ENCODE peak calls at places on chromosomes 6 and 20, in seven cellular contexts. One of them, this sample, is unnamed.

GRCh38 chr20:51930775-51931174 is 128.5 kb upstream of the SALL4 start:
- DNase-seq in pancreas: no peak
- DNase-seq in CD4-positive, alpha-beta memory T cell: no peak
- DNase-seq in fibroblast of lung: peak; percentile 72
- DNase-seq in aorta: peak; percentile 50
- DNase-seq in GM23248: peak; percentile 77
- DNase-seq in right lobe of liver: no peak
- DNase-seq in this sample: no peak

GRCh38 chr6:36111526-36111925 is 18.8 kb upstream of the MAPK13 start:
- DNase-seq in pancreas: no peak
- DNase-seq in CD4-positive, alpha-beta memory T cell: no peak
- DNase-seq in right lobe of liver: no peak
- DNase-seq in fibroblast of lung: no peak
- DNase-seq in GM23248: no peak
- DNase-seq in aorta: no peak
- DNase-seq in this sample: no peak

GRCh38 chr20:38833857-38834164 is 28.3 kb downstream of the PPP1R16B start:
- DNase-seq in GM23248: no peak
- DNase-seq in fibroblast of lung: no peak
- DNase-seq in CD4-positive, alpha-beta memory T cell: peak; percentile 69
- DNase-seq in right lobe of liver: no peak
- DNase-seq in pancreas: no peak
- DNase-seq in aorta: no peak
- DNase-seq in this sample: no peak

GRCh38 chr6:30349411-30350177 is 4.6 kb downstream of the RPP21 start:
- DNase-seq in GM23248: no peak
- DNase-seq in fibroblast of lung: no peak
- DNase-seq in right lobe of liver: no peak
- DNase-seq in aorta: no peak
- DNase-seq in CD4-positive, alpha-beta memory T cell: no peak
- DNase-seq in pancreas: no peak
- DNase-seq in this sample: no peak

GRCh38 chr6:129331450-129332138 is 378.4 kb downstream of the ARHGAP18 start:
- DNase-seq in CD4-positive, alpha-beta memory T cell: no peak
- DNase-seq in pancreas: no peak
- DNase-seq in right lobe of liver: no peak
- DNase-seq in fibroblast of lung: peak; percentile 40
- DNase-seq in aorta: no peak
- DNase-seq in GM23248: peak; percentile 77
- DNase-seq in this sample: no peak

GRCh38 chr20:5714261-5715041 is 35.8 kb upstream of the SHLD1 start:
- DNase-seq in right lobe of liver: no peak
- DNase-seq in aorta: no peak
- DNase-seq in fibroblast of lung: no peak
- DNase-seq in GM23248: no peak
- DNase-seq in CD4-positive, alpha-beta memory T cell: peak; percentile 90
- DNase-seq in pancreas: no peak
- DNase-seq in this sample: peak; percentile 29

GRCh38 chr6:25698631-25699030 is 46.6 kb downstream of the SCGN start:
- DNase-seq in right lobe of liver: no peak
- DNase-seq in CD4-positive, alpha-beta memory T cell: no peak
- DNase-seq in fibroblast of lung: no peak
- DNase-seq in GM23248: no peak
- DNase-seq in aorta: no peak
- DNase-seq in pancreas: no peak
- DNase-seq in this sample: no peak

GRCh38 chr6:1311400-1312192 is at the start of gene FOXQ1:
- DNase-seq in right lobe of liver: peak; percentile 81
- DNase-seq in CD4-positive, alpha-beta memory T cell: no peak
- DNase-seq in aorta: no peak
- DNase-seq in GM23248: peak; percentile 65
- DNase-seq in pancreas: peak; percentile 79
- DNase-seq in fibroblast of lung: peak; percentile 76
- DNase-seq in this sample: peak; percentile 64

GRCh38 chr6:21941926-21942325 is 348.4 kb downstream of the SOX4 start:
- DNase-seq in right lobe of liver: no peak
- DNase-seq in CD4-positive, alpha-beta memory T cell: no peak
- DNase-seq in aorta: no peak
- DNase-seq in fibroblast of lung: no peak
- DNase-seq in pancreas: no peak
- DNase-seq in GM23248: no peak
- DNase-seq in this sample: no peak

GRCh38 chr6:167662104-167662880 is 164.4 kb upstream of the AFDN start:
- DNase-seq in right lobe of liver: no peak
- DNase-seq in pancreas: no peak
- DNase-seq in GM23248: no peak
- DNase-seq in aorta: peak; percentile 29
- DNase-seq in CD4-positive, alpha-beta memory T cell: no peak
- DNase-seq in fibroblast of lung: no peak
- DNase-seq in this sample: no peak

GRCh38 chr6:36349240-36349639 is 12.6 kb upstream of the BNIP5 start:
- DNase-seq in aorta: no peak
- DNase-seq in GM23248: no peak
- DNase-seq in pancreas: no peak
- DNase-seq in right lobe of liver: no peak
- DNase-seq in fibroblast of lung: no peak
- DNase-seq in CD4-positive, alpha-beta memory T cell: no peak
- DNase-seq in this sample: no peak

GRCh38 chr20:37413354-37413753 is 67.4 kb downstream of the SRC start:
- DNase-seq in aorta: no peak
- DNase-seq in CD4-positive, alpha-beta memory T cell: no peak
- DNase-seq in right lobe of liver: no peak
- DNase-seq in GM23248: no peak
- DNase-seq in fibroblast of lung: no peak
- DNase-seq in pancreas: no peak
- DNase-seq in this sample: no peak

GRCh38 chr20:2652724-2653510 is 485 bp downstream of the NOP56 start:
- DNase-seq in pancreas: no peak
- DNase-seq in CD4-positive, alpha-beta memory T cell: no peak
- DNase-seq in GM23248: peak; percentile 63
- DNase-seq in right lobe of liver: no peak
- DNase-seq in aorta: peak; percentile 63
- DNase-seq in fibroblast of lung: no peak
- DNase-seq in this sample: no peak

GRCh38 chr6:72554761-72555221 is 67.1 kb upstream of the KCNQ5 start:
- DNase-seq in pancreas: no peak
- DNase-seq in fibroblast of lung: no peak
- DNase-seq in GM23248: peak; percentile 70
- DNase-seq in aorta: no peak
- DNase-seq in right lobe of liver: no peak
- DNase-seq in CD4-positive, alpha-beta memory T cell: no peak
- DNase-seq in this sample: no peak

DNA sequence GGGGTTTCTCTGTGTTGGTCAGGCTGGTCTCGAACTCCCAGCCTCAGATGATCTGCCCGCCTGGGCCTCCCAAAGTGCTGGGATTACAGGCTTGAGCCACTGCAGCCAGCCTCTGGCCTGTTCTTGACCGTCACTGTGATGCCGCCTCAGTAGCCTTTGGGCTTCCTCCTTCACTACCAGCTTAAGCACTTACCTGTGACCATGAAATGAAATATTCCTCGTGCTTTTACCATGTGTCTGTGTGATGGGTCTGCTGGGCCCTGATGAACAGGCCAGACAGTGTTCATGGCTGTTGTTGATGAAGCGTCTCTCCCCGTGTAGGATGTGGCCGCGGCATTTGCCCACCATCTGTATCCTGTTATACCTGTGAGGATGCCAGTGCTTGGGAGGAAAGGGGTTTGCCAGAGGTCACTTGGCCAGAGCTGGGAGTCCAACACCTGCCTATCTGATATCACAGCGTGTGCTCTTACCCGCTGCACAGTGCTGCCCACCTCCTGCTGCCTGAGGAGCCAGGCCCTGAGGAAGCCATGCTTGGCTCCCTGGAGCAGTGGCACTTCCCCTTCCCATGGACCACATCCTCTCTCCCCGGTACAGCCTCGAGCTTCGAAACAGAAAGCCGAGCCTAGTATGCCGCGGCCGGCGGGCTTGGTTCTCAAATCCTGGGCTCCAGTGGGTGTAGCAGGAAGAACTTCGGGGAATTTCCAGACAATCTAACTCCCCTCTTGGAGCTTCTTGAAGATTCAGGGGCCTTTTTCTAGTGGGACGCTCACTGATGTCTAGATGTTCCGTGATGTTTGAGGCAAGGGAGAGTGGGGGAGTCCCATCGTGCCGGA is 167.9 kb downstream of the ZDHHC14 start:
- DNase-seq in CD4-positive, alpha-beta memory T cell: no peak
- DNase-seq in GM23248: no peak
- DNase-seq in pancreas: no peak
- DNase-seq in right lobe of liver: peak; percentile 31
- DNase-seq in aorta: peak; percentile 69
- DNase-seq in fibroblast of lung: no peak
- DNase-seq in this sample: no peak
- H3K4me1 ChIP-seq in CD4-positive, alpha-beta memory T cell: peaks cover 19% of the 10 kb centered on the region
- H3K4me1 ChIP-seq in GM23248: no peaks in the 10 kb centered on the region
- H3K4me1 ChIP-seq in pancreas: no peaks in the 10 kb centered on the region
- H3K4me1 ChIP-seq in right lobe of liver: no peaks in the 10 kb centered on the region
- H3K4me1 ChIP-seq in aorta: no peaks in the 10 kb centered on the region
- H3K4me1 ChIP-seq in fibroblast of lung: no peaks in the 10 kb centered on the region
- H3K4me1 ChIP-seq in this sample: peaks cover 16% of the 10 kb centered on the region

DNA sequence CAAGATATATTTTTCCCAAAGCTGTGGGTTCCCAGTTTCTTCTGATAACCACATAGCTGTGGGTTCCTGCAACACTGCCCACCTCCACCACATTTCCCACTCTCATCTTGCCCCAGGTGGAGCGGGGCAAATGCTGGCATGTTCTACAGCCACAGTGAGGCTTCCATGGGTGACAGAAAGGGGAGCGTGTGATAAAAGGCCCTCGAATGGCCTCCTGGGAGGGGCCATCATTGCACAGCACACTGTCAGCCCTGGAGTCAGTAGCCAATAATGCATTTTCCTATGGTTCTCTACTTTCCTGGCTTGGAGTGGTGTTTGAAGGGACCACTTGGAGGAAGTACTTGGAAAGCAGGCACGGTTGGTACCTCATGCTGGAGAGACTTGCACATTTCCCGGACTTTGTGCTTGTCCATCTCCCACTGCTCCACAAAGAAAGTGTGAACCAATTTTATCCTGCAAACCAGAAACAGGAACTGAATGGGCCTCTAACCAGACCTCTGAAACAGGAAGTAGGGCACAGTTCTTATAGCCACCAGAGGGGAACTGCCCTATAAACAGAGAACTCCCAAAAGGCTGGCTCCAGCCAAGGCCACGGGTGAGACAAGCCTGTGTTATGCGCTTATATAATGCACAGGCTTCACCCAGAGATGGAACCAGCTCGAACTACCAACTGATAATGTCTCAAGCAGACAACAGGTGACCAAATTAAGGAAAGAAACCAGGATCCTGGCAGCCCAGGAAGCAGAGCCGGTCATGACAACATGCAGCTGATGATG is 8.6 kb downstream of the MAP3K5 start:
- DNase-seq in CD4-positive, alpha-beta memory T cell: no peak
- DNase-seq in aorta: peak; percentile 74
- DNase-seq in right lobe of liver: no peak
- DNase-seq in pancreas: no peak
- DNase-seq in fibroblast of lung: no peak
- DNase-seq in GM23248: no peak
- DNase-seq in this sample: no peak
- H3K4me1 ChIP-seq in CD4-positive, alpha-beta memory T cell: peaks cover 90% of the 10 kb centered on the region
- H3K4me1 ChIP-seq in aorta: peaks cover 35% of the 10 kb centered on the region
- H3K4me1 ChIP-seq in right lobe of liver: peaks cover 28% of the 10 kb centered on the region
- H3K4me1 ChIP-seq in pancreas: peaks cover 18% of the 10 kb centered on the region
- H3K4me1 ChIP-seq in fibroblast of lung: peaks cover 24% of the 10 kb centered on the region
- H3K4me1 ChIP-seq in GM23248: peaks cover 30% of the 10 kb centered on the region
- H3K4me1 ChIP-seq in this sample: no peaks in the 10 kb centered on the region

DNA sequence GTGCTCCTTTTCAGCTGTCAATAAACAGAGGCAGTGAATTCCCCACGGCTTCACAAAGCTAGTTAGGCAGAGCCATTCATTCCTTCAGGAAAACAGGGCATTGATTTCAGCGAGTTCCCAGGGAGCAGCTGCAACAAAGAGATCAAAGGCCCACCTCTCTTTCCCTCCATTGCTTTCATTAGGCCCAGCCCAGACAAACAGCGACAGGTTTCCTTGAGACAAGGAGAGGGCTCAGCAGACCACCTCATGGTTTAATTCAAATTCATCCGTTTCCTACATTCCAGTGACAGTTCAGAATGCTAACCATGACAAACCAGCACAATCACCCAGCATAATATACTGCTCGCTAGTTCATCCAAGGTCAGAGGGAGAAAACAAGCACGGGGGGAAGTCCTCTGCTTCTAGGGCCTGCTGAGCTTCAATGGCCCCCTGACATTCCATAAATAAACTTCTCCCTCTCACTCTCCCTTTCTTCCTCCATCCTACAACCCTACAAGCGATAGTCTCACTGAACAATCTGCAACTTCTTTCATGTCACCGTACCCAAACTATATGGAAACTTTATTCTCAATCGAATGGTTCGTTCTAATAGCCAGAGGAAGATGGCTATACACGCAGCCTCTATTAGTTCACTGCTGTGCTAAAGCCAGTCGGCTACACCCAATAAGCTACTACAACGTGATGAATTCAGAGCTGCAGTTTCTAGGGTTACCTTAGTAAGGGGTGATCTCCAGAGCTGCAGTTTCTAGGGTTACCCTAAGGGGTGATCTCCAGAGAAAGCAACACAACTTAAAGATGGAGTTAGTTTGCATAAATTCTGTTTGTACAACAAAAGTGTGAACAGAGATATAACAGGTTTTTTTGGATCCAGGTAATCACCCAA is 34.7 kb downstream of the PLAGL1 start:
- DNase-seq in GM23248: no peak
- DNase-seq in fibroblast of lung: no peak
- DNase-seq in right lobe of liver: no peak
- DNase-seq in aorta: no peak
- DNase-seq in pancreas: no peak
- DNase-seq in CD4-positive, alpha-beta memory T cell: no peak
- DNase-seq in this sample: peak; percentile 88
- H3K4me1 ChIP-seq in GM23248: peaks cover 11% of the 10 kb centered on the region
- H3K4me1 ChIP-seq in fibroblast of lung: no peaks in the 10 kb centered on the region
- H3K4me1 ChIP-seq in right lobe of liver: no peaks in the 10 kb centered on the region
- H3K4me1 ChIP-seq in aorta: no peaks in the 10 kb centered on the region
- H3K4me1 ChIP-seq in pancreas: no peaks in the 10 kb centered on the region
- H3K4me1 ChIP-seq in CD4-positive, alpha-beta memory T cell: no peaks in the 10 kb centered on the region
- H3K4me1 ChIP-seq in this sample: peaks cover 3% of the 10 kb centered on the region

GRCh38 chr20:46400253-46400652 is 6.2 kb downstream of the ELMO2 start:
- DNase-seq in right lobe of liver: no peak
- DNase-seq in pancreas: no peak
- DNase-seq in GM23248: peak; percentile 86
- DNase-seq in aorta: no peak
- DNase-seq in CD4-positive, alpha-beta memory T cell: no peak
- DNase-seq in fibroblast of lung: peak; percentile 90
- DNase-seq in this sample: no peak
- H3K4me1 ChIP-seq in right lobe of liver: peaks cover 44% of the 10 kb centered on the region
- H3K4me1 ChIP-seq in pancreas: peaks cover 59% of the 10 kb centered on the region
- H3K4me1 ChIP-seq in GM23248: peaks cover 48% of the 10 kb centered on the region
- H3K4me1 ChIP-seq in aorta: peaks cover 8% of the 10 kb centered on the region
- H3K4me1 ChIP-seq in CD4-positive, alpha-beta memory T cell: peaks cover 69% of the 10 kb centered on the region
- H3K4me1 ChIP-seq in fibroblast of lung: peaks cover 17% of the 10 kb centered on the region
- H3K4me1 ChIP-seq in this sample: peaks cover 8% of the 10 kb centered on the region